ENCODE peak calls at places on chromosomes 11 and 22, in six cellular contexts. K is fibroblast of lung; W is CD4-positive, alpha-beta T cell; R is right lobe of liver; I is heart left ventricle; E is CD8-positive, alpha-beta memory T cell. F is an unnamed sample.

GRCh38 chr11:19769820-19770219 is 57.2 kb downstream of the NAV2 start:
- DNase-seq in K (peak; percentile 88), E (no peak), I (no peak), W (no peak), R (no peak), F (no peak)

GRCh38 chr22:35386670-35387288 is 5.9 kb downstream of the HMOX1 start:
- DNase-seq in I (no peak), K (no peak), R (peak; percentile 46), W (no peak), E (no peak), F (no peak)

GRCh38 chr11:44600739-44601416 is 35.4 kb downstream of the CD82 start:
- DNase-seq in I (peak; percentile 76), R (no peak), K (peak; percentile 68), W (no peak), E (no peak), F (no peak)

GRCh38 chr11:623999-624704 is 603 bp downstream of the CDHR5 start:
- DNase-seq in W (no peak), K (peak; percentile 28), R (peak; percentile 86), I (no peak), E (no peak), F (no peak)

GRCh38 chr11:11039249-11039965 is 181.6 kb upstream of the ZBED5 start:
- DNase-seq in I (no peak), R (no peak), E (no peak), K (peak; percentile 28), W (no peak), F (no peak)

GRCh38 chr11:118908931-118909618 is 16.7 kb downstream of the BCL9L start:
- DNase-seq in R (no peak), I (peak; percentile 92), K (peak; percentile 95), E (no peak), W (no peak), F (peak; percentile 85)

GRCh38 chr22:17213976-17214375 is 5.3 kb downstream of the ADA2 start:
- DNase-seq in K (peak; percentile 39), R (peak; percentile 83), I (peak; percentile 69), E (no peak), W (peak; percentile 61), F (peak; percentile 14)

GRCh38 chr11:1336836-1337646 is 27.6 kb upstream of the TOLLIP start:
- DNase-seq in R (peak; percentile 60), I (peak; percentile 68), E (peak; percentile 37), W (peak; percentile 42), K (no peak), F (no peak)

GRCh38 chr11:133778161-133778560 is 67.2 kb downstream of the SPATA19 start:
- DNase-seq in K (no peak), I (no peak), E (no peak), W (no peak), R (no peak), F (no peak)

GRCh38 chr11:36374726-36375125 is 78.6 kb downstream of the PRR5L start:
- DNase-seq in K (no peak), I (no peak), W (no peak), R (no peak), E (no peak), F (peak; percentile 40)

GRCh38 chr11:29029452-29029851 is 921.3 kb downstream of the METTL15 start:
- DNase-seq in W (no peak), I (no peak), E (no peak), K (no peak), R (no peak), F (no peak)

GRCh38 chr11:100667449-100667848 is 19.6 kb upstream of the ARHGAP42 start:
- DNase-seq in E (no peak), I (no peak), W (no peak), R (no peak), K (no peak), F (no peak)

GRCh38 chr11:794766-795637 is 3.1 kb downstream of the SLC25A22 start:
- DNase-seq in E (no peak), R (no peak), I (no peak), K (no peak), W (no peak), F (no peak)

GRCh38 chr11:123798513-123799252 is 7.5 kb downstream of the OR6M1 start:
- DNase-seq in I (no peak), W (no peak), E (no peak), K (no peak), R (no peak), F (no peak)

GRCh38 chr11:96472085-96472484 is 82.3 kb downstream of the JRKL start:
- DNase-seq in I (no peak), R (no peak), K (no peak), W (no peak), E (no peak), F (peak; percentile 13)

GRCh38 chr11:96470521-96470920 is 80.7 kb downstream of the JRKL start:
- DNase-seq in K (no peak), E (no peak), W (no peak), I (no peak), R (no peak), F (no peak)

GRCh38 chr11:96474263-96474662 is 84.5 kb downstream of the JRKL start:
- DNase-seq in E (no peak), W (no peak), I (no peak), K (no peak), R (no peak), F (no peak)
- H3K9me3 ChIP-seq in E (no peaks in the 10 kb centered on the region), W (peaks cover 19% of the 10 kb centered on the region), I (peaks cover 45% of the 10 kb centered on the region), K (no peaks in the 10 kb centered on the region), R (no peaks in the 10 kb centered on the region), F (no peaks in the 10 kb centered on the region)

GRCh38 chr22:45320326-45320976 is 10.7 kb downstream of the FAM118A start:
- DNase-seq in R (no peak), I (no peak), E (no peak), W (no peak), K (peak; percentile 92), F (no peak)
- H3K9me3 ChIP-seq in R (no peaks in the 10 kb centered on the region), I (no peaks in the 10 kb centered on the region), E (no peaks in the 10 kb centered on the region), W (no peaks in the 10 kb centered on the region), K (no peaks in the 10 kb centered on the region), F (no peaks in the 10 kb centered on the region)

DNA sequence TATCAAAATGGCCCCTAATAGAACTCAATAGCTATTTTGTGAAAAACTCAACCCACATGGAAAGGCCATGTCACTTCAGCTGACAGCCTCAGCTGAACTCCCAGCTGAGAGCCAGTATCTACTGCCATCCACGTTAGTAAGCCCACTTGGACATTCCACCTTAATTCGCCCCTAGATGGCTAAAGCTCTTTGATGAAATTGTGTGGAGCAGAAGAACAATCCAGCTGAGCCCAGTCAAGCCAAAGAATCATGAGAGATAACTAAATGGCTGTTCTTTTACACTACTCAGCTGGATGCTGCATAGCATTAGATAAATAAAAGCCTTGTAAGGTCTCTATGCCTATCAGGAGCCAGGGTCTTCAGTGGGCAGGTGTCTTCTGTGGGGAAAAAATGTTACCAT is 396.8 kb downstream of the AASDHPPT start:
- DNase-seq in E (no peak), I (no peak), K (no peak), R (no peak), W (no peak), F (no peak)
- H3K9me3 ChIP-seq in E (no peaks in the 10 kb centered on the region), I (peaks cover 11% of the 10 kb centered on the region), K (no peaks in the 10 kb centered on the region), R (no peaks in the 10 kb centered on the region), W (no peaks in the 10 kb centered on the region), F (no peaks in the 10 kb centered on the region)

GRCh38 chr11:74866557-74866956 is 82.3 kb downstream of the XRRA1 start:
- DNase-seq in I (no peak), R (no peak), K (no peak), W (no peak), E (no peak), F (no peak)
- H3K9me3 ChIP-seq in I (peaks cover 74% of the 10 kb centered on the region), R (peaks cover 3% of the 10 kb centered on the region), K (peaks cover 2% of the 10 kb centered on the region), W (peaks cover 75% of the 10 kb centered on the region), E (peaks cover 35% of the 10 kb centered on the region), F (peaks cover 21% of the 10 kb centered on the region)

F was measured in HAP-1.